ENCODE peak calls at places on chromosomes 5 and 9, in five cellular contexts. I is AG09309, N is GM12865, U is neural progenitor cell, H is GM10248. G is an unnamed sample.

GRCh38 chr9:86663905-86664304 is 283.4 kb downstream of the GAS1 start:
- DNase-seq in U (no peak), N (no peak), H (no peak), I (no peak), G (no peak)

GRCh38 chr9:24035816-24036215 is 209.8 kb upstream of the ELAVL2 start:
- DNase-seq in H (no peak), I (no peak), U (no peak), N (no peak), G (no peak)

GRCh38 chr5:9188131-9188530 is 357.7 kb downstream of the SEMA5A start:
- DNase-seq in I (peak; percentile 75), U (no peak), N (peak; percentile 23), H (no peak), G (peak; percentile 26)

GRCh38 chr9:136807281-136808074 is at the start of gene RABL6:
- DNase-seq in N (peak; percentile 84), H (peak; percentile 97), U (peak; percentile 92), I (no peak), G (peak; percentile 82)

GRCh38 chr5:115068239-115069086 is 101.2 kb downstream of the TRIM36 start:
- DNase-seq in U (no peak), I (no peak), N (peak; percentile 79), H (no peak), G (peak; percentile 70)

GRCh38 chr9:75064307-75065025 is 23.5 kb downstream of the NMRK1 start:
- DNase-seq in H (no peak), N (no peak), U (no peak), I (peak; percentile 37), G (no peak)

GRCh38 chr9:14661421-14662059 is 31.7 kb downstream of the ZDHHC21 start:
- DNase-seq in U (peak; percentile 22), N (peak; percentile 18), I (no peak), H (peak; percentile 20), G (no peak)

GRCh38 chr5:74136276-74136675 is 504.3 kb downstream of the ENC1 start:
- DNase-seq in I (no peak), H (no peak), U (no peak), N (no peak), G (no peak)

GRCh38 chr9:114799925-114800324 is 5.9 kb downstream of the TNFSF15 start:
- DNase-seq in N (no peak), I (no peak), H (no peak), U (no peak), G (no peak)

GRCh38 chr5:140713562-140714094 is 13.4 kb downstream of the ZMAT2 start:
- DNase-seq in H (no peak), N (no peak), I (no peak), U (no peak), G (no peak)

GRCh38 chr5:103259705-103260355 is 1.3 kb downstream of the MACIR start:
- DNase-seq in I (no peak), H (peak; percentile 17), N (no peak), U (peak; percentile 70), G (no peak)

GRCh38 chr5:144101616-144102015 is 68.8 kb downstream of the YIPF5 start:
- DNase-seq in H (no peak), U (no peak), I (no peak), N (no peak), G (no peak)

GRCh38 chr5:119417891-119418781 is 34.2 kb upstream of the HSD17B4 start:
- DNase-seq in U (peak; percentile 27), H (no peak), I (peak; percentile 77), N (no peak), G (no peak)
- TF ChIP-seq CTCF in U (no peak), H (no peak), I (no peak), N (no peak), G (no peak)

GRCh38 chr9:123266655-123267421 is 1.5 kb downstream of the STRBP start:
- DNase-seq in N (no peak), H (no peak), U (no peak), I (no peak), G (no peak)

GRCh38 chr9:123268950-123269302 is 540 bp upstream of the STRBP start:
- DNase-seq in N (no peak), H (no peak), U (no peak), I (no peak), G (no peak)

GRCh38 chr9:123267481-123268239 is 726 bp downstream of the STRBP start:
- DNase-seq in N (peak; percentile 5), U (peak; percentile 49), I (no peak), H (no peak), G (no peak)

GRCh38 chr9:123269316-123269715 is 930 bp upstream of the STRBP start:
- DNase-seq in H (no peak), I (no peak), U (no peak), N (peak; percentile 22), G (no peak)

GRCh38 chr9:123268240-123268949 is at the start of gene STRBP:
- DNase-seq in H (peak; percentile 98), N (peak; percentile 97), U (peak; percentile 97), I (no peak), G (peak; percentile 93)
- TF ChIP-seq CTCF in H (peak; percentile 37), N (no peak), U (no peak), I (no peak), G (no peak)

GRCh38 chr5:149932445-149933350 is 11.9 kb downstream of the PDE6A start:
- DNase-seq in H (no peak), N (no peak), U (peak; percentile 47), I (no peak), G (no peak)
- TF ChIP-seq CTCF in H (no peak), N (no peak), U (peak; percentile 62), I (peak; percentile 75), G (no peak)

GRCh38 chr5:54247226-54247625 is 63.1 kb downstream of the ARL15 start:
- DNase-seq in N (no peak), H (no peak), U (no peak), I (no peak), G (no peak)
- TF ChIP-seq CTCF in N (no peak), H (no peak), U (no peak), I (no peak), G (no peak)

DNA sequence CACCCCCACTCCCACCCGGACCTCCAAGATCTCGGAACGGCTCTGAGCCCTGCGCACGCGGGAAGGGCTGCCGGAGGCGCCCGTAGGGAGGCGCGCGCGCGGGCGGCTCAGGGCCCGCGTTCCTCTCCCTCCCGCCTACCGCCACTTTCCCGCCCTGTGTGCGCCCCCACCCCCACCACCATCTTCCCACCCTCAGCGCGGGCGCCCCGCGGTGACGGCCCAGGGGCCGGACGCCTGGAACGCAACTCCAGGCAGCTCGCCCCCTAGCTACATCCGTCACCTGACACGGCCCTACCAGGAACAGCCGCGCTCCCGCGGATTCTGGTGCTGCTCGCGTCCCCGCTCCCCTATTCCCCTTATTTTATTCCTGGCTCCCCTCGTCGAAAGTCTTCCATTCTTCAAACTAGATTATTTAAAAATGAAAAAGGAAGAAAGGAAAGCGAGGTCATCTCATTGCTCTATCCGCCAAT is at the start of gene CDKN2B-AS1:
- DNase-seq in N (peak; percentile 88), H (peak; percentile 65), U (peak; percentile 55), I (no peak), G (peak; percentile 54)
- TF ChIP-seq CTCF in N (no peak), H (peak; percentile 29), U (no peak), I (no peak), G (no peak)